ENCODE peak calls at places on chromosomes 4 and X, in four cellular contexts. One of them, this sample, is unnamed.
A peak's percentile ranks its signal among the peaks of the same experiment; 100 is the strongest.

GRCh38 chrX:41333744-41333993 is 293 bp upstream of the DDX3X start:
- DNase-seq in WERI-Rb-1: no peak
- DNase-seq in WTC11: no peak
- DNase-seq in tibial nerve: peak; percentile 28
- DNase-seq in this sample: no peak

GRCh38 chr4:143021384-143021783 is 163.3 kb upstream of the USP38 start:
- DNase-seq in WERI-Rb-1: no peak
- DNase-seq in tibial nerve: no peak
- DNase-seq in WTC11: no peak
- DNase-seq in this sample: no peak

GRCh38 chr4:54274786-54275503 is 45.9 kb downstream of the PDGFRA start:
- DNase-seq in tibial nerve: no peak
- DNase-seq in WERI-Rb-1: no peak
- DNase-seq in WTC11: no peak
- DNase-seq in this sample: no peak

GRCh38 chr4:7411896-7412585 is 22.7 kb downstream of the PSAPL1 start:
- DNase-seq in tibial nerve: no peak
- DNase-seq in WTC11: peak; percentile 4
- DNase-seq in WERI-Rb-1: peak; percentile 4
- DNase-seq in this sample: no peak

GRCh38 chrX:964831-965416 is 247.5 kb downstream of the CRLF2 start:
- DNase-seq in WTC11: no peak
- DNase-seq in tibial nerve: no peak
- DNase-seq in WERI-Rb-1: no peak
- DNase-seq in this sample: no peak

GRCh38 chrX:125132274-125132673 is 187.4 kb upstream of the TEX13C start:
- DNase-seq in WTC11: no peak
- DNase-seq in WERI-Rb-1: no peak
- DNase-seq in tibial nerve: no peak
- DNase-seq in this sample: no peak

GRCh38 chr4:47213971-47214370 is 182.6 kb downstream of the GABRB1 start:
- DNase-seq in tibial nerve: no peak
- DNase-seq in WERI-Rb-1: no peak
- DNase-seq in WTC11: no peak
- DNase-seq in this sample: no peak

GRCh38 chr4:1380368-1381151 is 25.7 kb downstream of the NKX1-1 start:
- DNase-seq in WTC11: peak; percentile 7
- DNase-seq in tibial nerve: no peak
- DNase-seq in WERI-Rb-1: peak; percentile 4
- DNase-seq in this sample: peak; percentile 15

GRCh38 chrX:78571849-78572248 is 87.3 kb downstream of the RTL3 start:
- DNase-seq in tibial nerve: no peak
- DNase-seq in WERI-Rb-1: no peak
- DNase-seq in WTC11: no peak
- DNase-seq in this sample: no peak

GRCh38 chr4:8846864-8847263 is 24.8 kb downstream of the HMX1 start:
- DNase-seq in WERI-Rb-1: peak; percentile 1
- DNase-seq in WTC11: no peak
- DNase-seq in tibial nerve: peak; percentile 2
- DNase-seq in this sample: no peak

GRCh38 chr4:124970011-124970410 is 257.5 kb upstream of the ANKRD50 start:
- DNase-seq in tibial nerve: no peak
- DNase-seq in WTC11: no peak
- DNase-seq in WERI-Rb-1: no peak
- DNase-seq in this sample: no peak

GRCh38 chrX:133966199-133966598 is 19.2 kb downstream of the GPC3 start:
- DNase-seq in tibial nerve: no peak
- DNase-seq in WTC11: no peak
- DNase-seq in WERI-Rb-1: no peak
- DNase-seq in this sample: no peak

GRCh38 chrX:123277347-123277746 is 93.3 kb downstream of the GRIA3 start:
- DNase-seq in tibial nerve: no peak
- DNase-seq in WTC11: no peak
- DNase-seq in WERI-Rb-1: no peak
- DNase-seq in this sample: no peak

GRCh38 chr4:55993994-55994657 is 45.4 kb downstream of the CEP135 start:
- DNase-seq in WTC11: no peak
- DNase-seq in WERI-Rb-1: no peak
- DNase-seq in tibial nerve: no peak
- DNase-seq in this sample: no peak

GRCh38 chrX:109294097-109294815 is 187.6 kb downstream of the GUCY2F start:
- DNase-seq in WERI-Rb-1: no peak
- DNase-seq in tibial nerve: no peak
- DNase-seq in WTC11: no peak
- DNase-seq in this sample: no peak

GRCh38 chr4:94403735-94404134 is 48.0 kb upstream of the PDLIM5 start:
- DNase-seq in WERI-Rb-1: no peak
- DNase-seq in WTC11: no peak
- DNase-seq in tibial nerve: no peak
- DNase-seq in this sample: no peak
- TF ChIP-seq CTCF in WERI-Rb-1: no peak
- TF ChIP-seq CTCF in WTC11: no peak
- TF ChIP-seq CTCF in tibial nerve: no peak
- TF ChIP-seq CTCF in this sample: no peak

GRCh38 chrX:17440258-17440657 is 65.3 kb downstream of the NHS start:
- DNase-seq in WTC11: no peak
- DNase-seq in WERI-Rb-1: no peak
- DNase-seq in tibial nerve: no peak
- DNase-seq in this sample: no peak

GRCh38 chrX:17442898-17443297 is 67.9 kb downstream of the NHS start:
- DNase-seq in WERI-Rb-1: no peak
- DNase-seq in tibial nerve: no peak
- DNase-seq in WTC11: no peak
- DNase-seq in this sample: no peak

GRCh38 chrX:17441965-17442364 is 67.0 kb downstream of the NHS start:
- DNase-seq in WTC11: no peak
- DNase-seq in tibial nerve: no peak
- DNase-seq in WERI-Rb-1: no peak
- DNase-seq in this sample: no peak

GRCh38 chrX:17438221-17438620 is 63.2 kb downstream of the NHS start:
- DNase-seq in WERI-Rb-1: no peak
- DNase-seq in tibial nerve: no peak
- DNase-seq in WTC11: no peak
- DNase-seq in this sample: no peak

GRCh38 chrX:17440836-17441235 is 65.8 kb downstream of the NHS start:
- DNase-seq in tibial nerve: no peak
- DNase-seq in WTC11: no peak
- DNase-seq in WERI-Rb-1: no peak
- DNase-seq in this sample: no peak
- TF ChIP-seq CTCF in tibial nerve: no peak
- TF ChIP-seq CTCF in WTC11: no peak
- TF ChIP-seq CTCF in WERI-Rb-1: no peak
- TF ChIP-seq CTCF in this sample: no peak

DNA sequence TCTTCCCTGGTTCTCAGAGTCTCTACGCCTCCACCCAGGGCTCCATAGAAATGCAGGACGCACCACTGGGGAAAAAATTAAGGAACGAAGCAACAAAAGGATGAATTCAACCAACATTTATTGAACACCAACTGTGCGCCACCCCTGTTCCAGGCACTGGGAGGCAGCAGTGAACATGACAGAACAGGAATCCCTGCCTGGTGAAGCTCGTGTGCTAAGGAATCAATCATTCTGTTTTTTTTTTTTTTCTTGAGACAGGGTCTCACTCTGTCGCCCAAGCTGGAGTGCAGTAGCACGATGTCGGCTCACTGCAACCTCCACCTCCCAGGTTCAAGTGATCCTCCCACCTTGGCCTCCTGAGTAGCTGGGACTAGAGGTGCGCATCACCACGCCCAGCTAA is 1.9 kb upstream of the FTSJ1 start:
- DNase-seq in tibial nerve: no peak
- DNase-seq in WTC11: peak; percentile 16
- DNase-seq in WERI-Rb-1: peak; percentile 52
- DNase-seq in this sample: no peak
- TF ChIP-seq CTCF in tibial nerve: no peak
- TF ChIP-seq CTCF in WTC11: no peak
- TF ChIP-seq CTCF in WERI-Rb-1: peak; percentile 52
- TF ChIP-seq CTCF in this sample: no peak

GRCh38 chrX:48883729-48884128 is 13.8 kb downstream of the TIMM17B start:
- DNase-seq in WERI-Rb-1: no peak
- DNase-seq in tibial nerve: no peak
- DNase-seq in WTC11: no peak
- DNase-seq in this sample: no peak
- TF ChIP-seq CTCF in WERI-Rb-1: no peak
- TF ChIP-seq CTCF in tibial nerve: no peak
- TF ChIP-seq CTCF in WTC11: no peak
- TF ChIP-seq CTCF in this sample: no peak

This sample was measured in mesothelial cell of epicardium.